ENCODE peak calls at places on chromosomes 12 and 14, in seven cellular contexts. Z is Peyer's patch, F is HCT116, N is RWPE2, I is epithelial cell of esophagus, Q is DND-41, E is transverse colon. C is an unnamed sample.

GRCh38 chr14:59278111-59278510 is 89.6 kb downstream of the DAAM1 start:
- DNase-seq in Z (no peak), F (peak), N (peak), I (peak), Q (no peak), E (no peak), C (peak)

GRCh38 chr12:52082668-52082987 is 3.1 kb downstream of the SMIM41 start:
- DNase-seq in Z (no peak), F (no peak), N (no peak), I (no peak), Q (no peak), E (no peak), C (no peak)

GRCh38 chr12:57864382-57864781 is 17.9 kb upstream of the CTDSP2 start:
- DNase-seq in Z (no peak), F (no peak), N (no peak), I (no peak), Q (no peak), E (no peak), C (no peak)

GRCh38 chr14:74357585-74357984 is 9.3 kb downstream of the VRTN start:
- DNase-seq in Z (no peak), F (no peak), N (no peak), I (no peak), Q (no peak), E (no peak), C (no peak)

GRCh38 chr14:95679995-95680735 is 6.1 kb upstream of the TCL1B start:
- DNase-seq in Z (no peak), F (peak), N (no peak), I (no peak), Q (no peak), E (no peak), C (no peak)

GRCh38 chr14:97705976-97706375 is 908.8 kb downstream of the VRK1 start:
- DNase-seq in Z (no peak), F (no peak), N (no peak), I (no peak), Q (peak), E (no peak), C (no peak)

GRCh38 chr12:28998662-28999120 is 150.4 kb upstream of the FAR2 start:
- DNase-seq in Z (no peak), F (no peak), N (no peak), I (peak), Q (peak), E (no peak), C (peak)

GRCh38 chr12:130765186-130765659 is 49.1 kb upstream of the RIMBP2 start:
- DNase-seq in Z (no peak), F (peak), N (no peak), I (peak), Q (no peak), E (no peak), C (peak)

GRCh38 chr14:29220077-29220476 is 453.5 kb downstream of the FOXG1 start:
- DNase-seq in Z (no peak), F (no peak), N (no peak), I (no peak), Q (no peak), E (no peak), C (no peak)

GRCh38 chr12:27868165-27868564 is 88.1 kb upstream of the MANSC4 start:
- DNase-seq in Z (no peak), F (no peak), N (no peak), I (peak), Q (no peak), E (no peak), C (peak)

GRCh38 chr14:38367922-38368321 is 112.0 kb upstream of the CLEC14A start:
- DNase-seq in Z (no peak), F (no peak), N (no peak), I (no peak), Q (no peak), E (no peak), C (no peak)

GRCh38 chr14:91249841-91250616 is 5.5 kb upstream of the GPR68 start:
- DNase-seq in Z (peak), F (no peak), N (no peak), I (peak), Q (peak), E (peak), C (no peak)

GRCh38 chr12:12016284-12017100 is 54.2 kb upstream of the BCL2L14 start:
- DNase-seq in Z (no peak), F (no peak), N (no peak), I (no peak), Q (no peak), E (no peak), C (peak)

GRCh38 chr12:12019881-12020280 is 50.9 kb upstream of the BCL2L14 start:
- DNase-seq in Z (no peak), F (no peak), N (no peak), I (peak), Q (no peak), E (no peak), C (no peak)

GRCh38 chr12:12017135-12017581 is 53.6 kb upstream of the BCL2L14 start:
- DNase-seq in Z (no peak), F (no peak), N (no peak), I (no peak), Q (peak), E (no peak), C (no peak)

GRCh38 chr12:12018454-12018853 is 52.3 kb upstream of the BCL2L14 start:
- DNase-seq in Z (no peak), F (no peak), N (no peak), I (peak), Q (no peak), E (no peak), C (peak)

DNA sequence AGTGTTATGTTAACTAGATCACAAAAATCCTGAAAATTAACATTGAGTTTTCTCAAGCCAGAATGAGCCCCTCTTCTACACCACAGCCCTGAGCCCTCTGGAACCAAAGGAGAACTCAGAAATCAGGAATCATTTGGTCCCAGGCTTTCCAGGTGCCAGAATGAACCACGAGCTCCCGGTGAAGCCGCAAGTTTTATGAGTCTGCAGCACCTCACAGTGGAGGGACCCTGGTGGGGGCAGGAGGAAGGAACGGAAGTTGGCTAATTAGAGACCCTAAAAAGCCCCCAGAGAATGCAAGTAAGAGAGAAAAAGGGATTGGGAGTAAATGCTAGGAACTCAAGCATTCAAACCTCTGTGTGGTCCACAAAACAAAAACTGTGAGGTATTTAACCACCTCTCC is 52.9 kb upstream of the BCL2L14 start:
- DNase-seq in Z (no peak), F (no peak), N (no peak), I (no peak), Q (no peak), E (no peak), C (no peak)
- TF ChIP-seq CTCF in Z (no peak), F (no peak), N (no peak), I (no peak), Q (peak), E (no peak), C (peak)

GRCh38 chr12:49187184-49187583 is 1.7 kb downstream of the TUBA1A start:
- DNase-seq in Z (no peak), F (no peak), N (no peak), I (peak), Q (no peak), E (no peak), C (peak)
- H3K4me3 ChIP-seq in Z (no peak), F (no peak), N (no peak), I (no peak), Q (peak), E (no peak), C (peak)

GRCh38 chr12:85781751-85782150 is 54.5 kb downstream of the RASSF9 start:
- DNase-seq in Z (no peak), F (no peak), N (no peak), I (no peak), Q (no peak), E (no peak), C (no peak)
- TF ChIP-seq CTCF in Z (no peak), F (peak), N (peak), I (no peak), Q (no peak), E (no peak), C (no peak)

GRCh38 chr14:32896979-32897723 is 41.5 kb upstream of the NPAS3 start:
- DNase-seq in Z (no peak), F (no peak), N (no peak), I (no peak), Q (no peak), E (no peak), C (peak)
- H3K4me3 ChIP-seq in Z (peak), F (no peak), N (peak), I (no peak), Q (no peak), E (peak), C (peak)

GRCh38 chr14:93536945-93537344 is 106.2 kb downstream of the UNC79 start:
- DNase-seq in Z (no peak), F (peak), N (no peak), I (peak), Q (no peak), E (no peak), C (peak)
- TF ChIP-seq CTCF in Z (no peak), F (peak), N (peak), I (no peak), Q (peak), E (no peak), C (no peak)

GRCh38 chr14:105476937-105477658 is 2.5 kb downstream of the CRIP2 start:
- DNase-seq in Z (no peak), F (no peak), N (no peak), I (no peak), Q (no peak), E (no peak), C (no peak)
- H3K4me3 ChIP-seq in Z (peak), F (no peak), N (peak), I (no peak), Q (no peak), E (no peak), C (peak)

C was measured in fibroblast of pulmonary artery.